ENCODE peak calls at places on chromosomes 16 and 17, in four cellular contexts. Y is CD4-positive, alpha-beta memory T cell; H is tibial artery; U is AG04450. B is an unnamed sample.
A peak's percentile ranks its signal among the peaks of the same experiment; 100 is the strongest.

GRCh38 chr16:75754126-75754525 is 27.8 kb upstream of the CPHXL start:
- DNase-seq in Y (no peak), H (no peak), U (peak; percentile 15), B (no peak)

GRCh38 chr17:38428150-38428642 is at the start of gene ARHGAP23:
- DNase-seq in Y (no peak), H (peak; percentile 57), U (peak; percentile 47), B (peak; percentile 89)

GRCh38 chr17:35769895-35770486 is 9.3 kb downstream of the C17orf50 start:
- DNase-seq in Y (no peak), H (no peak), U (no peak), B (no peak)

GRCh38 chr16:59865071-59865671 is 1131.1 kb upstream of the GOT2 start:
- DNase-seq in Y (no peak), H (no peak), U (no peak), B (no peak)

GRCh38 chr17:7803981-7804380 is 30.0 kb upstream of the KDM6B start:
- DNase-seq in Y (no peak), H (no peak), U (no peak), B (no peak)

GRCh38 chr17:58314706-58315015 is 13.9 kb downstream of the TSPOAP1 start:
- DNase-seq in Y (no peak), H (peak; percentile 8), U (no peak), B (no peak)

GRCh38 chr16:3131755-3132377 is 3.0 kb upstream of the ZNF213 start:
- DNase-seq in Y (no peak), H (no peak), U (no peak), B (no peak)

GRCh38 chr17:63399856-63400255 is 46.2 kb downstream of the CYB561 start:
- DNase-seq in Y (no peak), H (peak; percentile 43), U (no peak), B (peak; percentile 88)

GRCh38 chr16:23903001-23903414 is 67.2 kb downstream of the PRKCB start:
- DNase-seq in Y (no peak), H (no peak), U (no peak), B (no peak)

GRCh38 chr17:38361700-38362465 is 10.2 kb downstream of the SOCS7 start:
- DNase-seq in Y (no peak), H (no peak), U (no peak), B (no peak)

GRCh38 chr17:1904273-1905052 is 74.7 kb downstream of the RPA1 start:
- DNase-seq in Y (no peak), H (no peak), U (no peak), B (peak; percentile 23)

GRCh38 chr17:59811209-59811608 is 81.5 kb downstream of the TUBD1 start:
- DNase-seq in Y (no peak), H (no peak), U (no peak), B (no peak)

GRCh38 chr16:26816885-26817571 is 249.7 kb upstream of the C16orf82 start:
- DNase-seq in Y (no peak), H (no peak), U (peak; percentile 20), B (no peak)

GRCh38 chr16:77171750-77172635 is 19.0 kb upstream of the MON1B start:
- DNase-seq in Y (no peak), H (no peak), U (peak; percentile 16), B (no peak)

GRCh38 chr16:49484454-49484853 is 110.8 kb downstream of the C16orf78 start:
- DNase-seq in Y (no peak), H (peak; percentile 75), U (no peak), B (peak; percentile 93)

GRCh38 chr17:67959510-67959909 is 36.8 kb downstream of the C17orf58 start:
- DNase-seq in Y (no peak), H (no peak), U (no peak), B (no peak)

GRCh38 chr17:3911271-3912053 is 4.8 kb downstream of the P2RX1 start:
- DNase-seq in Y (peak; percentile 89), H (no peak), U (no peak), B (peak; percentile 71)

GRCh38 chr16:67865318-67865717 is 7.5 kb upstream of the EDC4 start:
- DNase-seq in Y (no peak), H (no peak), U (no peak), B (no peak)

GRCh38 chr16:16071631-16072244 is 122.3 kb downstream of the ABCC1 start:
- DNase-seq in Y (no peak), H (no peak), U (no peak), B (peak; percentile 80)

GRCh38 chr16:35195864-35196216 is 1736.4 kb downstream of the TP53TG3F start:
- DNase-seq in Y (no peak), H (no peak), U (no peak), B (no peak)

GRCh38 chr16:35198223-35199199 is 1739.1 kb downstream of the TP53TG3F start:
- DNase-seq in Y (no peak), H (no peak), U (no peak), B (peak; percentile 13)

GRCh38 chr16:35195173-35195863 is 1735.9 kb downstream of the TP53TG3F start:
- DNase-seq in Y (no peak), H (no peak), U (no peak), B (peak; percentile 25)

GRCh38 chr16:35196313-35196712 is 1736.9 kb downstream of the TP53TG3F start:
- DNase-seq in Y (no peak), H (no peak), U (no peak), B (peak; percentile 26)

DNA sequence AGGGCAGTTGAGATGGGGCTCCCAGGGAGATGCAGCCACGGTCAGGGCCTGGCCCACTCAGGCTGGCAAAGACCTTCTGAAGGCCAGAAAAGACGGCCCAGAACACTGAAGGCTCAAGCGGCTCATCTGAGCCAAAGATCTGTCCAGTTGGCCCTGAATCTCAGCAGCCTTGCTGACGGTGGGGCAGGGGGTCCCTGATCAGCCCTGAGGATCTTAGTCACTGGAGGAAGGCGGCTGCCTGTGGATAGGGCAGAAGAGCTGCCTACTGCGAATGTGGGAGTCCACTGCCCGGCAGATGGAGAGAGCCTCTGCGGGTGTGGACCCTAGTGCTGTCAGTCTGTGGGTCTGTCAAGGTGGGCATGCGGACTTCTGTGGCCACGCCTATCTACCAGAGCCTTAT is 1738.2 kb downstream of the TP53TG3F start:
- DNase-seq in Y (no peak), H (no peak), U (no peak), B (no peak)
- H3K9me3 ChIP-seq in Y (no peaks in the 10 kb centered on the region), H (no peaks in the 10 kb centered on the region), U (peaks cover 75% of the 10 kb centered on the region), B (no peaks in the 10 kb centered on the region)

GRCh38 chr16:61587526-61587925 is 448.7 kb downstream of the CDH8 start:
- DNase-seq in Y (no peak), H (no peak), U (no peak), B (no peak)
- H3K9me3 ChIP-seq in Y (no peaks in the 10 kb centered on the region), H (peaks cover under 1% of the 10 kb centered on the region), U (no peaks in the 10 kb centered on the region), B (no peaks in the 10 kb centered on the region)

GRCh38 chr17:77163001-77163400 is 22.2 kb downstream of the SEC14L1 start:
- DNase-seq in Y (no peak), H (no peak), U (no peak), B (no peak)

GRCh38 chr17:77163521-77164280 is 22.9 kb downstream of the SEC14L1 start:
- DNase-seq in Y (no peak), H (no peak), U (no peak), B (no peak)

GRCh38 chr17:77164483-77165030 is 23.8 kb downstream of the SEC14L1 start:
- DNase-seq in Y (no peak), H (no peak), U (no peak), B (no peak)

GRCh38 chr17:77165577-77165976 is 24.8 kb downstream of the SEC14L1 start:
- DNase-seq in Y (no peak), H (no peak), U (no peak), B (no peak)

DNA sequence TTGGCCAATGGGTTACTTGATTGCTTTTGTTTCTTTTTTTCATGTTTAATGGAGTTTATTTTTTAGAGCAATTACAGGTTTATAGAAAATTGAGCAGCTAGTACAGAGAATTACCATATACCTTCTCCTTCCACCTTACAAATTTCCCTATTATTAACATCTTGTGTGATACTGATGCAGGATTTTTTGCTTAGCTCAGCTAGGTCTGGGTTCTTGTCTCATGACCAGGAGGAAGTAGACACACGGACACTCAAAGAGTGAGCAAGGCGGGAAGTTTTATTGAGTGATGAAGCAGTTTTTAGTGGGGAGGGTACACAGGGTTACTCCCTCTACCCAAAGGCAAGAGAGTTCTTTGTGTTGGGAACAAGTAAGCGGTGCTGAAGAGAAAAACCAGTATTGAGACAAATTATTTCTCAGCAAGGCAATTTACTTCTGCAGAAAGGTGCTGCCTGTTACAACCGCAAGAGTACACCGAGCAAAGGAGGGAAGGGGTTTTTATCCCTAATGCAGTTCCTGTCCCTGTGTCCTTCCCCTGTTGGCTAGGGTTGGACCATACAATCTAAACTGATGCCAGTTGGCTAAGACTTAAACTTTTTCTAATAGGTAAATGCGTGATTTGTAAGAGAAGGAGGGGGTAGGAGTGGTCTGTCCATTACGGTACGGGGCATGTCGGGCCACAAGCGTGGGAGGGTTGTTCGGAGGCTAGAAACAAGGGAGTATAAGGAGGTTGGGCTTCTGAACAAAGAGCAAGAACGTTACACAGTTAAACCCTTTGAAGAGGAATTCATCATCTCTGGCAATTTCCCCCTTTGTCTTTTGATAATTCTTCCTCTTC is 26.9 kb downstream of the SEC14L1 start:
- DNase-seq in Y (no peak), H (no peak), U (no peak), B (no peak)
- H3K9me3 ChIP-seq in Y (peaks cover 12% of the 10 kb centered on the region), H (peaks cover 17% of the 10 kb centered on the region), U (peaks cover 30% of the 10 kb centered on the region), B (peaks cover 1% of the 10 kb centered on the region)

GRCh38 chr17:74647871-74648672 is 24.5 kb upstream of the CD300E start:
- DNase-seq in Y (no peak), H (no peak), U (no peak), B (no peak)
- H3K9me3 ChIP-seq in Y (no peaks in the 10 kb centered on the region), H (no peaks in the 10 kb centered on the region), U (no peaks in the 10 kb centered on the region), B (no peaks in the 10 kb centered on the region)

GRCh38 chr17:21132428-21132827 is 5.7 kb downstream of the DHRS7B start:
- DNase-seq in Y (no peak), H (no peak), U (no peak), B (no peak)

GRCh38 chr17:21129023-21129681 is 2.4 kb downstream of the DHRS7B start:
- DNase-seq in Y (no peak), H (peak; percentile 35), U (peak; percentile 26), B (peak; percentile 25)

GRCh38 chr17:21131090-21131616 is 4.4 kb downstream of the DHRS7B start:
- DNase-seq in Y (no peak), H (no peak), U (no peak), B (no peak)

GRCh38 chr17:21134559-21134958 is 7.8 kb downstream of the DHRS7B start:
- DNase-seq in Y (no peak), H (no peak), U (no peak), B (no peak)
- H3K9me3 ChIP-seq in Y (no peaks in the 10 kb centered on the region), H (no peaks in the 10 kb centered on the region), U (peaks cover 21% of the 10 kb centered on the region), B (no peaks in the 10 kb centered on the region)

GRCh38 chr16:35516971-35517370 is 2057.6 kb downstream of the TP53TG3F start:
- DNase-seq in Y (no peak), H (no peak), U (no peak), B (no peak)
- H3K9me3 ChIP-seq in Y (peaks cover 2% of the 10 kb centered on the region), H (no peaks in the 10 kb centered on the region), U (peaks cover 14% of the 10 kb centered on the region), B (peaks cover 1% of the 10 kb centered on the region)

DNA sequence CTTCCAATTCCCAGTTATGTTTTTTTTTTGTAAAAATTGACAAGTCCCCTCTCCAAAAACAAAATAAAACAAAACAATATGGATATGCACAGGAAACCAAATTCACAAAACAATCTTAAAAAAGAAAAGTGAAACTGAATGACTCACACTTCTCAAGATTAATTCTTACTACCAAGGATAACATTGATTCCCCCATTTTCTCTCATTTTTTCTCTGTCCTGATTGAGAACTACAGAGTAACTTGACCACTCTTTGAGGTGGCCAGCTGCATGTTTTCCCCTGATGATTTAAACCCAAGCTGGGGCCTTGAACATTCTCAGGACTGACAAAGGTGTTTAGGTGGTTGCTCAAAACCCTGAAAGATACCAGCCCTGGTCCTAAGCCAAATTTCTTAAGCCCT is 149.0 kb downstream of the AHSP start:
- DNase-seq in Y (no peak), H (no peak), U (no peak), B (no peak)
- H3K9me3 ChIP-seq in Y (no peaks in the 10 kb centered on the region), H (no peaks in the 10 kb centered on the region), U (no peaks in the 10 kb centered on the region), B (no peaks in the 10 kb centered on the region)